ENCODE peak calls at places on chromosomes 13 and 19, in seven cellular contexts. X, M, L, O, I, J and S are unnamed samples.

GRCh38 chr13:77620138-77620537 is 77.3 kb upstream of the SLAIN1 start:
- DNase-seq in O (no peak), I (no peak), J (no peak), M (no peak), L (no peak), X (no peak), S (no peak)

GRCh38 chr13:26557393-26558073 is at the start of gene WASF3:
- DNase-seq in M (peak; percentile 96), X (peak; percentile 89), I (peak; percentile 92), L (peak; percentile 53), O (peak; percentile 72), J (peak; percentile 96), S (peak; percentile 43)

GRCh38 chr19:53549354-53549753 is 11.4 kb downstream of the ZNF331 start:
- DNase-seq in X (no peak), O (no peak), M (peak; percentile 4), J (no peak), I (no peak), L (no peak), S (no peak)

GRCh38 chr19:4304509-4305252 is at the start of gene FSD1:
- DNase-seq in X (peak; percentile 53), J (peak; percentile 93), I (peak; percentile 62), O (no peak), L (peak; percentile 12), M (peak; percentile 82), S (no peak)

GRCh38 chr13:74132152-74132767 is 1.9 kb downstream of the KLF12 start:
- DNase-seq in X (peak; percentile 33), J (peak; percentile 42), L (no peak), M (peak; percentile 32), I (no peak), O (no peak), S (no peak)

GRCh38 chr19:39032164-39032918 is at the start of gene FBXO27:
- DNase-seq in J (peak; percentile 26), M (peak; percentile 8), X (peak; percentile 61), L (no peak), O (no peak), I (no peak), S (no peak)

GRCh38 chr13:29598321-29598720 is 2.8 kb upstream of the SLC7A1 start:
- DNase-seq in X (no peak), O (no peak), I (no peak), J (no peak), L (no peak), M (no peak), S (no peak)

GRCh38 chr19:2636897-2637683 is 65.4 kb downstream of the GNG7 start:
- DNase-seq in L (no peak), M (peak; percentile 58), I (peak; percentile 26), J (peak; percentile 88), O (no peak), X (peak; percentile 34), S (no peak)

GRCh38 chr19:40523322-40524047 is 53.2 kb upstream of the SHKBP1 start:
- DNase-seq in J (peak; percentile 60), M (peak; percentile 78), L (peak; percentile 8), O (no peak), I (peak; percentile 57), X (peak; percentile 81), S (no peak)

GRCh38 chr13:21686761-21687391 is 16.0 kb downstream of the FGF9 start:
- DNase-seq in I (no peak), X (no peak), J (no peak), L (no peak), M (no peak), O (no peak), S (no peak)

GRCh38 chr19:51702103-51702753 is 9.1 kb downstream of the SPACA6 start:
- DNase-seq in M (peak; percentile 48), L (no peak), O (no peak), X (no peak), J (peak; percentile 71), I (peak; percentile 56), S (no peak)